ENCODE peak calls at places on chromosomes 4 and X, in seven cellular contexts. Y is IMR-90, W is H9, O is neuronal stem cell, R is mesenchymal stem cell, L is H1, S is trophoblast cell. H is an unnamed sample.

GRCh38 chr4:172698256-172698655 is 470.4 kb upstream of the GALNT7 start:
- DNase-seq in Y (no peak), W (no peak), O (no peak), R (no peak), L (no peak), S (no peak), H (no peak)

GRCh38 chr4:140012688-140013087 is 141.3 kb downstream of the MAML3 start:
- DNase-seq in Y (peak), W (peak), O (peak), R (peak), L (no peak), S (peak), H (peak)

GRCh38 chrX:150150081-150150779 is 211.9 kb upstream of the EOLA2 start:
- DNase-seq in Y (no peak), W (no peak), O (no peak), R (no peak), L (no peak), S (no peak), H (no peak)

GRCh38 chr4:174317531-174317930 is 33.8 kb downstream of the CEP44 start:
- DNase-seq in Y (peak), W (no peak), O (no peak), R (peak), L (no peak), S (no peak), H (no peak)

GRCh38 chr4:150181536-150181935 is 103.3 kb downstream of the DCLK2 start:
- DNase-seq in Y (peak), W (no peak), O (no peak), R (peak), L (no peak), S (no peak), H (peak)

GRCh38 chrX:47570794-47571193 is 9.8 kb downstream of the ARAF start:
- DNase-seq in Y (no peak), W (no peak), O (no peak), R (no peak), L (no peak), S (no peak), H (no peak)

GRCh38 chr4:171242831-171243230 is 570.4 kb upstream of the GALNTL6 start:
- DNase-seq in Y (no peak), W (no peak), O (no peak), R (no peak), L (no peak), S (no peak), H (no peak)

GRCh38 chr4:41369680-41370079 is 113.0 kb downstream of the UCHL1 start:
- DNase-seq in Y (no peak), W (no peak), O (no peak), R (peak), L (no peak), S (no peak), H (no peak)

GRCh38 chr4:172232966-172233365 is 419.8 kb downstream of the GALNTL6 start:
- DNase-seq in Y (no peak), W (peak), O (peak), R (peak), L (peak), S (no peak), H (peak)

GRCh38 chrX:46791927-46792825 is 33.3 kb upstream of the SLC9A7 start:
- DNase-seq in Y (peak), W (peak), O (no peak), R (peak), L (no peak), S (peak), H (peak)

GRCh38 chr4:136307765-136308164 is 1224.5 kb downstream of the PCDH18 start:
- DNase-seq in Y (no peak), W (no peak), O (no peak), R (no peak), L (no peak), S (no peak), H (no peak)

GRCh38 chr4:183971938-183972490 is 66.9 kb downstream of the STOX2 start:
- DNase-seq in Y (no peak), W (no peak), O (no peak), R (no peak), L (no peak), S (no peak), H (no peak)

GRCh38 chrX:133546441-133546840 is 131.2 kb upstream of the GPC4 start:
- DNase-seq in Y (no peak), W (no peak), O (no peak), R (no peak), L (no peak), S (peak), H (no peak)

GRCh38 chr4:104524026-104524425 is 29.3 kb upstream of the CXXC4 start:
- DNase-seq in Y (no peak), W (no peak), O (no peak), R (peak), L (no peak), S (no peak), H (no peak)

GRCh38 chr4:15295421-15296162 is 132.2 kb upstream of the C1QTNF7 start:
- DNase-seq in Y (no peak), W (no peak), O (no peak), R (no peak), L (no peak), S (peak), H (peak)

GRCh38 chrX:38664285-38664684 is 102.9 kb downstream of the TSPAN7 start:
- DNase-seq in Y (peak), W (no peak), O (peak), R (peak), L (no peak), S (peak), H (peak)

GRCh38 chr4:90990298-90990697 is 863.1 kb downstream of the CCSER1 start:
- DNase-seq in Y (no peak), W (no peak), O (no peak), R (no peak), L (no peak), S (no peak), H (peak)

GRCh38 chr4:98603683-98604573 is 54.5 kb downstream of the TSPAN5 start:
- DNase-seq in Y (peak), W (no peak), O (no peak), R (peak), L (no peak), S (no peak), H (no peak)

GRCh38 chr4:123555500-123556273 is 159.1 kb downstream of the SPRY1 start:
- DNase-seq in Y (peak), W (no peak), O (no peak), R (peak), L (no peak), S (peak), H (peak)

GRCh38 chr4:3747582-3747906 is 18.6 kb upstream of the ADRA2C start:
- DNase-seq in Y (no peak), W (peak), O (no peak), R (no peak), L (peak), S (peak), H (peak)

GRCh38 chr4:10033191-10033881 is 12.0 kb upstream of the SLC2A9 start:
- DNase-seq in Y (peak), W (no peak), O (no peak), R (peak), L (no peak), S (no peak), H (no peak)

GRCh38 chr4:89469930-89470375 is 162.4 kb upstream of the GPRIN3 start:
- DNase-seq in Y (peak), W (no peak), O (no peak), R (peak), L (no peak), S (peak), H (no peak)

GRCh38 chrX:30577362-30577961 is at the start of gene TASL:
- DNase-seq in Y (no peak), W (no peak), O (no peak), R (no peak), L (no peak), S (no peak), H (no peak)

GRCh38 chr4:102105983-102106382 is 239.3 kb downstream of the SLC39A8 start:
- DNase-seq in Y (no peak), W (no peak), O (no peak), R (no peak), L (no peak), S (no peak), H (no peak)

GRCh38 chr4:81493895-81494490 is 22.3 kb upstream of the RASGEF1B start:
- DNase-seq in Y (no peak), W (no peak), O (no peak), R (peak), L (no peak), S (peak), H (no peak)

GRCh38 chr4:98068495-98068894 is 74.8 kb downstream of the STPG2 start:
- DNase-seq in Y (no peak), W (no peak), O (no peak), R (no peak), L (no peak), S (no peak), H (no peak)

GRCh38 chr4:158490629-158491028 is 31.1 kb upstream of the RXFP1 start:
- DNase-seq in Y (no peak), W (no peak), O (no peak), R (no peak), L (no peak), S (no peak), H (no peak)

GRCh38 chr4:57156242-57156990 is 46.2 kb upstream of the IGFBP7 start:
- DNase-seq in Y (peak), W (no peak), O (no peak), R (peak), L (no peak), S (peak), H (peak)

GRCh38 chr4:133178960-133179359 is 29.9 kb downstream of the PCDH10 start:
- DNase-seq in Y (peak), W (no peak), O (no peak), R (no peak), L (no peak), S (no peak), H (no peak)

GRCh38 chr4:3205995-3206394 is 43.0 kb upstream of the MSANTD1 start:
- DNase-seq in Y (no peak), W (no peak), O (peak), R (no peak), L (no peak), S (no peak), H (no peak)

GRCh38 chr4:69832326-69833030 is 27.5 kb downstream of the SULT1E1 start:
- DNase-seq in Y (no peak), W (no peak), O (no peak), R (no peak), L (no peak), S (peak), H (peak)

GRCh38 chrX:39470588-39471155 is 627.1 kb downstream of the BCOR start:
- DNase-seq in Y (peak), W (no peak), O (no peak), R (no peak), L (no peak), S (no peak), H (no peak)

GRCh38 chr4:1900624-1901023 is 29.4 kb downstream of the NSD2 start:
- DNase-seq in Y (no peak), W (no peak), O (no peak), R (no peak), L (no peak), S (no peak), H (no peak)

GRCh38 chr4:174553828-174554227 is 31.5 kb upstream of the HPGD start:
- DNase-seq in Y (no peak), W (no peak), O (no peak), R (no peak), L (no peak), S (no peak), H (no peak)

GRCh38 chr4:138192113-138192512 is 50.0 kb downstream of the SLC7A11 start:
- DNase-seq in Y (peak), W (no peak), O (no peak), R (peak), L (no peak), S (peak), H (peak)

GRCh38 chr4:83618431-83618830 is 82.5 kb downstream of the GPAT3 start:
- DNase-seq in Y (peak), W (no peak), O (no peak), R (peak), L (no peak), S (peak), H (peak)

GRCh38 chr4:112038861-112039260 is 106.4 kb upstream of the FAM241A start:
- DNase-seq in Y (peak), W (no peak), O (no peak), R (peak), L (no peak), S (no peak), H (no peak)

GRCh38 chrX:140713174-140713539 is 3.6 kb downstream of the LINC00632 start:
- DNase-seq in Y (no peak), W (no peak), O (no peak), R (no peak), L (no peak), S (no peak), H (no peak)

GRCh38 chrX:19888419-19888879 is 1.0 kb upstream of the SH3KBP1 start:
- DNase-seq in Y (peak), W (no peak), O (peak), R (peak), L (no peak), S (peak), H (peak)

DNA sequence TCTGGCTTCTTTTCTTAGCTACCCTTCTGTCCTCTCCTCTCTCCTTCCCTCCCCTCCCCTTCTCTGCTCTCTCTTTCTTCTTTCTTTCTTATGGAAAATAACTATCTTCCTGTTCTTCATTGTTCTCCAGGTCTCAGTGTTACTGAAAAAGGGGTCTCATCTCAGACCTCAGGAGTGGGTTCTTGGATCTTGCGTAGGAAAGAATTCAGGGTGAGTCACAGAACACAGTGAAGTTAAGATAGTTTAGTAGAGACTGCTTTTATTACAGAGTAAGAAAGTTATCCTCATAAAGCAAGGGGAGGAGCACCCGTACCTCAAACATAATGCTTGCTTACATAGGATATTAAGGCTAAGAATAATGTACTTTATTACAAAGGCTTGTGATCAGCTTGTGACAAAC is 31.8 kb upstream of the CWH43 start:
- DNase-seq in Y (peak), W (no peak), O (no peak), R (peak), L (no peak), S (no peak), H (peak)
- H4K8ac ChIP-seq in Y (no peak), W (no peak), O (no peak), R (no peak), L (no peak), S (no peak), H (no peak)

GRCh38 chrX:43881410-43882293 is 598 bp downstream of the MAOB start:
- DNase-seq in Y (no peak), W (no peak), O (no peak), R (no peak), L (no peak), S (no peak), H (no peak)

GRCh38 chrX:43882294-43882681 is at the start of gene MAOB:
- DNase-seq in Y (no peak), W (peak), O (peak), R (no peak), L (no peak), S (peak), H (peak)

GRCh38 chrX:43880439-43880838 is 1.8 kb downstream of the MAOB start:
- DNase-seq in Y (no peak), W (no peak), O (no peak), R (no peak), L (no peak), S (peak), H (no peak)

GRCh38 chrX:43878902-43879526 is 3.2 kb downstream of the MAOB start:
- DNase-seq in Y (no peak), W (no peak), O (no peak), R (no peak), L (no peak), S (no peak), H (no peak)

DNA sequence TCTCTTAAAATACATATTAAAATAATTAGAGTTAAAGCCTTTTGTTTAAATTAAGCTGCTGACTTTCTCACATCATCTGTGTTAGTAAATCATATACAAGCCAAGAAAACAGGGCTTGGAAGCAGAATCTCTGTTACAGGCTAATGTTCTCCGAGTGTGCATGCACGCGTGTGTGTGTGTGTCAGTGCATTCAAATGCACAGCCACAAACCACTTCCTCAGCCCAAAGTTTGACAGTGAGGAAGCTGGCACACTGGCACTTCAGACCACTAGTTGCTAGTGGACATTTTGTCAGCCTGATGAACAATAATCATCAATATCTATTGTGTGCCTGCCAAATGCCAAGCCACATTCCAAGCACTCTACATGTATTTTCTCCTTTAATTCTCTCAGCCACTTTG is 5.6 kb downstream of the MAOB start:
- DNase-seq in Y (no peak), W (no peak), O (no peak), R (no peak), L (no peak), S (no peak), H (no peak)
- H4K8ac ChIP-seq in Y (no peak), W (no peak), O (no peak), R (no peak), L (no peak), S (no peak), H (no peak)

DNA sequence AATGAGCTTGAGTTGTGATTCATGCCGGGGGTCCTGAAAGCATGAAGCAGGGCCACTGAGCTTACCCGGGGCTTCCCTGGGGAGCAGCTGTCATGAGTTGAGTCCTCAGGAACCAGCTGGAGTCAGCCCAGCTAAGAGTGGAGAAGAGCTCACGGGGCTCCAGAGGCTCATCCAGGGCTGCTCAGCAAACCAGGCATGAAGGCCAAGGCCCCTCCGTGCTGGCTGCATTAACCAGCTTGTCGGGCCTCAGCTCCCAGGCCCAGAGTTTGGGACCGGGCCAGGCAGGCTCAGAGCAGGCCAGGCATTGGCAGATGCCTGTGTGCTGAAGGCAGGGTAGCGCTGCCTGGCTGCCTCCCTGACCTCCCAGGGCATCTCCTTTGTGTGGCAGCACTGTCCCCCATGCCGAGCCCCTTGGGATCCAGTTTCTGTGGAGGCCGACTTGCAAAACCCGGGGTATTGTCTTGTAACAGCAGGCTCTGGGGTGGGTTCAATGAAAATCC is 68.1 kb upstream of the MSX1 start:
- DNase-seq in Y (peak), W (no peak), O (peak), R (no peak), L (no peak), S (no peak), H (no peak)
- H4K8ac ChIP-seq in Y (no peak), W (no peak), O (no peak), R (no peak), L (no peak), S (no peak), H (no peak)

GRCh38 chrX:109751698-109752097 is 18.6 kb upstream of the ACSL4 start:
- DNase-seq in Y (no peak), W (no peak), O (no peak), R (no peak), L (no peak), S (peak), H (no peak)
- H4K8ac ChIP-seq in Y (no peak), W (no peak), O (no peak), R (no peak), L (no peak), S (no peak), H (no peak)

GRCh38 chr4:73205482-73205881 is 53.1 kb downstream of the ANKRD17 start:
- DNase-seq in Y (no peak), W (no peak), O (no peak), R (no peak), L (no peak), S (no peak), H (no peak)

GRCh38 chr4:73208376-73208775 is 50.2 kb downstream of the ANKRD17 start:
- DNase-seq in Y (peak), W (no peak), O (no peak), R (peak), L (no peak), S (no peak), H (no peak)

GRCh38 chr4:73211968-73212367 is 46.6 kb downstream of the ANKRD17 start:
- DNase-seq in Y (no peak), W (no peak), O (no peak), R (no peak), L (no peak), S (no peak), H (no peak)

GRCh38 chr4:73206236-73206635 is 52.4 kb downstream of the ANKRD17 start:
- DNase-seq in Y (no peak), W (no peak), O (no peak), R (no peak), L (no peak), S (no peak), H (no peak)
- H4K8ac ChIP-seq in Y (no peak), W (no peak), O (no peak), R (no peak), L (no peak), S (no peak), H (no peak)

DNA sequence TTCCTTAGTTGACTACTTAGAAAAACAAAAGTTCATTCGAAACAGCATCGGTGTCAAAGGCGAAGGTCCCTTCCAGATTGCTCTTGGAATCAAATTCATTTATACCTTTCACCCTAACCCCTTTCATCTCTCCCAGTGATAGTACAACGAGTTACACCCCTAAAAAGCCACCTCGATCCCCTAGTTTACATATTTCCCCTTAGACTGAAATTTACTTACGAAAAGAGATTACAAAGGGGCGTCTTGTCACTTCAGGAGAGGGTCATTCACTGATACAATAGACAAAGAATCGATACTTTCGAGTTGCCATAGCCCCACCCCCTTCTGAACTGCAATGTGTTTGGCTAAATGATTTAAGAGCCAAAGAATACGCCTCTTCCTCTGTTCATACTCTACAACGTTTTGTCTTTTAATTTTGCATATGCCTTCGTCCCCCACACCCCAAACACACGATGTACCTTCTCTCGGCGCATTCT is 88.3 kb downstream of the HPRT1 start:
- DNase-seq in Y (no peak), W (no peak), O (no peak), R (peak), L (no peak), S (no peak), H (peak)
- H4K8ac ChIP-seq in Y (peak), W (no peak), O (no peak), R (no peak), L (no peak), S (no peak), H (no peak)

DNA sequence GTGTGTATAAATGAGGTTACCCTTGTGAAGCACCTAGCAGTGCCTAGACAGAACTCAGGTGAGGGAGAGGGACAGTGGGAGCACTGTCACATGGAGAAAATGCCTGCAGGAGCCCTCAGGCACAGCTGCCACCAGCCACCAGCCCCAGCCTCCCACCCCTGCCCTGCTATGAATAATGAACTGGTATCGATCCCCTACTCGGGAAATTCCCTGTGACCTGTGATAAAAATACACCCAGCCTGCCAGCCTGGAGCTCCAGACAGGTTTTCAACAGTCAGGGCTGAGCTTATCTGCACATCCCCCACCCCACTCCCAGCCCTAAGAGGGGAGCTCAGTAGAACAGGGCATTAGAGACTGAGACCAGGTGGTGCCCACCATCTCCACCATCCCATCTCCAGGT is 159.6 kb upstream of the PJA1 start:
- DNase-seq in Y (no peak), W (no peak), O (no peak), R (no peak), L (no peak), S (no peak), H (no peak)
- H4K8ac ChIP-seq in Y (no peak), W (no peak), O (no peak), R (no peak), L (no peak), S (no peak), H (no peak)